ENCODE peak calls at places on chromosome 5, in seven cellular contexts. One of them, this sample, is unnamed.

GRCh38 chr5:52693279-52693678 is 94.4 kb upstream of the ITGA1 start:
- DNase-seq in trophoblast cell: no peak
- DNase-seq in H9: peak
- DNase-seq in mesendoderm: peak
- DNase-seq in H1: no peak
- DNase-seq in mesenchymal stem cell: peak
- DNase-seq in IMR-90: peak
- DNase-seq in this sample: no peak

GRCh38 chr5:137708796-137709559 is 26.9 kb downstream of the KLHL3 start:
- DNase-seq in H9: no peak
- DNase-seq in trophoblast cell: no peak
- DNase-seq in IMR-90: no peak
- DNase-seq in mesendoderm: no peak
- DNase-seq in H1: no peak
- DNase-seq in mesenchymal stem cell: no peak
- DNase-seq in this sample: no peak

GRCh38 chr5:125349432-125349831 is 603.0 kb upstream of the ZNF608 start:
- DNase-seq in trophoblast cell: no peak
- DNase-seq in mesendoderm: peak
- DNase-seq in mesenchymal stem cell: peak
- DNase-seq in H9: no peak
- DNase-seq in IMR-90: peak
- DNase-seq in H1: no peak
- DNase-seq in this sample: peak

GRCh38 chr5:143374496-143375217 is 28.8 kb downstream of the NR3C1 start:
- DNase-seq in mesendoderm: no peak
- DNase-seq in IMR-90: peak
- DNase-seq in H9: no peak
- DNase-seq in H1: no peak
- DNase-seq in mesenchymal stem cell: no peak
- DNase-seq in trophoblast cell: no peak
- DNase-seq in this sample: no peak

GRCh38 chr5:34452170-34452828 is 203.8 kb upstream of the RAI14 start:
- DNase-seq in H1: no peak
- DNase-seq in H9: no peak
- DNase-seq in IMR-90: peak
- DNase-seq in mesenchymal stem cell: peak
- DNase-seq in mesendoderm: peak
- DNase-seq in trophoblast cell: peak
- DNase-seq in this sample: no peak

GRCh38 chr5:116436674-116437350 is 137.8 kb downstream of the SEMA6A start:
- DNase-seq in trophoblast cell: no peak
- DNase-seq in mesendoderm: no peak
- DNase-seq in H9: no peak
- DNase-seq in H1: no peak
- DNase-seq in IMR-90: no peak
- DNase-seq in mesenchymal stem cell: no peak
- DNase-seq in this sample: no peak

GRCh38 chr5:157449011-157449723 is 10.8 kb upstream of the NIPAL4 start:
- DNase-seq in trophoblast cell: no peak
- DNase-seq in IMR-90: no peak
- DNase-seq in mesendoderm: no peak
- DNase-seq in H1: peak
- DNase-seq in mesenchymal stem cell: no peak
- DNase-seq in H9: peak
- DNase-seq in this sample: no peak

GRCh38 chr5:75681125-75681830 is 36.0 kb downstream of the POC5 start:
- DNase-seq in H9: no peak
- DNase-seq in mesenchymal stem cell: peak
- DNase-seq in IMR-90: peak
- DNase-seq in mesendoderm: peak
- DNase-seq in trophoblast cell: no peak
- DNase-seq in H1: no peak
- DNase-seq in this sample: no peak

GRCh38 chr5:119522841-119523240 is 70.5 kb downstream of the HSD17B4 start:
- DNase-seq in H9: no peak
- DNase-seq in mesenchymal stem cell: no peak
- DNase-seq in trophoblast cell: no peak
- DNase-seq in mesendoderm: no peak
- DNase-seq in IMR-90: no peak
- DNase-seq in H1: no peak
- DNase-seq in this sample: no peak

GRCh38 chr5:5164158-5164557 is 24.0 kb downstream of the ADAMTS16 start:
- DNase-seq in mesendoderm: no peak
- DNase-seq in IMR-90: no peak
- DNase-seq in mesenchymal stem cell: no peak
- DNase-seq in trophoblast cell: no peak
- DNase-seq in H1: no peak
- DNase-seq in H9: no peak
- DNase-seq in this sample: no peak

GRCh38 chr5:113607361-113607760 is 93.9 kb downstream of the YTHDC2 start:
- DNase-seq in trophoblast cell: no peak
- DNase-seq in mesendoderm: no peak
- DNase-seq in H1: no peak
- DNase-seq in IMR-90: no peak
- DNase-seq in mesenchymal stem cell: no peak
- DNase-seq in H9: no peak
- DNase-seq in this sample: no peak

GRCh38 chr5:113606298-113607134 is 93.0 kb downstream of the YTHDC2 start:
- DNase-seq in H9: peak
- DNase-seq in mesenchymal stem cell: peak
- DNase-seq in trophoblast cell: peak
- DNase-seq in mesendoderm: peak
- DNase-seq in H1: peak
- DNase-seq in IMR-90: peak
- DNase-seq in this sample: peak

GRCh38 chr5:113612060-113612496 is 98.6 kb downstream of the YTHDC2 start:
- DNase-seq in trophoblast cell: no peak
- DNase-seq in H9: no peak
- DNase-seq in H1: no peak
- DNase-seq in mesendoderm: peak
- DNase-seq in IMR-90: peak
- DNase-seq in mesenchymal stem cell: peak
- DNase-seq in this sample: peak

GRCh38 chr5:113608113-113608551 is 94.6 kb downstream of the YTHDC2 start:
- DNase-seq in mesenchymal stem cell: no peak
- DNase-seq in H9: no peak
- DNase-seq in mesendoderm: no peak
- DNase-seq in trophoblast cell: no peak
- DNase-seq in H1: no peak
- DNase-seq in IMR-90: peak
- DNase-seq in this sample: no peak
- H4K8ac ChIP-seq in mesenchymal stem cell: no peak
- H4K8ac ChIP-seq in H9: no peak
- H4K8ac ChIP-seq in mesendoderm: no peak
- H4K8ac ChIP-seq in trophoblast cell: no peak
- H4K8ac ChIP-seq in H1: no peak
- H4K8ac ChIP-seq in IMR-90: peak
- H4K8ac ChIP-seq in this sample: no peak

GRCh38 chr5:179270581-179271300 is 74.5 kb downstream of the ADAMTS2 start:
- DNase-seq in IMR-90: peak
- DNase-seq in H1: no peak
- DNase-seq in trophoblast cell: no peak
- DNase-seq in mesendoderm: no peak
- DNase-seq in H9: peak
- DNase-seq in mesenchymal stem cell: no peak
- DNase-seq in this sample: no peak
- H3K9ac ChIP-seq in IMR-90: peak
- H3K9ac ChIP-seq in H1: no peak
- H3K9ac ChIP-seq in trophoblast cell: no peak
- H3K9ac ChIP-seq in mesendoderm: no peak
- H3K9ac ChIP-seq in H9: no peak
- H3K9ac ChIP-seq in mesenchymal stem cell: peak
- H3K9ac ChIP-seq in this sample: peak

GRCh38 chr5:39501403-39501802 is 76.6 kb upstream of the DAB2 start:
- DNase-seq in mesenchymal stem cell: peak
- DNase-seq in H1: no peak
- DNase-seq in IMR-90: peak
- DNase-seq in H9: no peak
- DNase-seq in trophoblast cell: peak
- DNase-seq in mesendoderm: no peak
- DNase-seq in this sample: no peak

GRCh38 chr5:39500656-39501295 is 76.0 kb upstream of the DAB2 start:
- DNase-seq in trophoblast cell: no peak
- DNase-seq in mesenchymal stem cell: no peak
- DNase-seq in H1: no peak
- DNase-seq in mesendoderm: no peak
- DNase-seq in H9: no peak
- DNase-seq in IMR-90: peak
- DNase-seq in this sample: no peak

GRCh38 chr5:39505751-39506150 is 81.0 kb upstream of the DAB2 start:
- DNase-seq in trophoblast cell: no peak
- DNase-seq in H9: no peak
- DNase-seq in mesendoderm: no peak
- DNase-seq in IMR-90: no peak
- DNase-seq in H1: no peak
- DNase-seq in mesenchymal stem cell: no peak
- DNase-seq in this sample: no peak

GRCh38 chr5:39502704-39503103 is 77.9 kb upstream of the DAB2 start:
- DNase-seq in mesenchymal stem cell: no peak
- DNase-seq in trophoblast cell: no peak
- DNase-seq in H9: no peak
- DNase-seq in H1: no peak
- DNase-seq in mesendoderm: no peak
- DNase-seq in IMR-90: no peak
- DNase-seq in this sample: no peak

GRCh38 chr5:39503148-39503547 is 78.4 kb upstream of the DAB2 start:
- DNase-seq in mesendoderm: no peak
- DNase-seq in trophoblast cell: no peak
- DNase-seq in H1: no peak
- DNase-seq in mesenchymal stem cell: peak
- DNase-seq in H9: no peak
- DNase-seq in IMR-90: peak
- DNase-seq in this sample: no peak
- H4K8ac ChIP-seq in mesendoderm: no peak
- H4K8ac ChIP-seq in trophoblast cell: no peak
- H4K8ac ChIP-seq in H1: no peak
- H4K8ac ChIP-seq in mesenchymal stem cell: no peak
- H4K8ac ChIP-seq in H9: no peak
- H4K8ac ChIP-seq in IMR-90: peak
- H4K8ac ChIP-seq in this sample: no peak

GRCh38 chr5:178627259-178627598 is 379 bp upstream of the CLK4 start:
- DNase-seq in mesendoderm: peak
- DNase-seq in H9: no peak
- DNase-seq in IMR-90: no peak
- DNase-seq in mesenchymal stem cell: no peak
- DNase-seq in H1: no peak
- DNase-seq in trophoblast cell: no peak
- DNase-seq in this sample: no peak

GRCh38 chr5:178625679-178626483 is 969 bp downstream of the CLK4 start:
- DNase-seq in mesendoderm: no peak
- DNase-seq in IMR-90: no peak
- DNase-seq in H9: no peak
- DNase-seq in trophoblast cell: no peak
- DNase-seq in H1: no peak
- DNase-seq in mesenchymal stem cell: peak
- DNase-seq in this sample: no peak

GRCh38 chr5:178632305-178632704 is 5.5 kb upstream of the CLK4 start:
- DNase-seq in trophoblast cell: no peak
- DNase-seq in IMR-90: no peak
- DNase-seq in H9: no peak
- DNase-seq in mesendoderm: no peak
- DNase-seq in mesenchymal stem cell: no peak
- DNase-seq in H1: no peak
- DNase-seq in this sample: no peak

GRCh38 chr5:178626484-178627258 is at the start of gene CLK4:
- DNase-seq in H1: peak
- DNase-seq in trophoblast cell: peak
- DNase-seq in IMR-90: peak
- DNase-seq in H9: peak
- DNase-seq in mesendoderm: peak
- DNase-seq in mesenchymal stem cell: peak
- DNase-seq in this sample: peak

GRCh38 chr5:178630475-178630930 is 3.7 kb upstream of the CLK4 start:
- DNase-seq in trophoblast cell: peak
- DNase-seq in H9: no peak
- DNase-seq in mesenchymal stem cell: peak
- DNase-seq in H1: no peak
- DNase-seq in mesendoderm: no peak
- DNase-seq in IMR-90: peak
- DNase-seq in this sample: no peak
- H3K9ac ChIP-seq in trophoblast cell: no peak
- H3K9ac ChIP-seq in H9: no peak
- H3K9ac ChIP-seq in mesenchymal stem cell: no peak
- H3K9ac ChIP-seq in H1: no peak
- H3K9ac ChIP-seq in mesendoderm: no peak
- H3K9ac ChIP-seq in IMR-90: no peak
- H3K9ac ChIP-seq in this sample: no peak

GRCh38 chr5:122300374-122300773 is 11.7 kb upstream of the SNCAIP start:
- DNase-seq in IMR-90: no peak
- DNase-seq in H9: no peak
- DNase-seq in mesenchymal stem cell: no peak
- DNase-seq in trophoblast cell: no peak
- DNase-seq in mesendoderm: peak
- DNase-seq in H1: no peak
- DNase-seq in this sample: no peak

GRCh38 chr5:122297587-122298298 is 14.3 kb upstream of the SNCAIP start:
- DNase-seq in H1: no peak
- DNase-seq in trophoblast cell: no peak
- DNase-seq in H9: no peak
- DNase-seq in mesendoderm: no peak
- DNase-seq in mesenchymal stem cell: no peak
- DNase-seq in IMR-90: no peak
- DNase-seq in this sample: no peak

GRCh38 chr5:122295138-122295537 is 16.9 kb upstream of the SNCAIP start:
- DNase-seq in H9: peak
- DNase-seq in mesendoderm: peak
- DNase-seq in H1: no peak
- DNase-seq in mesenchymal stem cell: no peak
- DNase-seq in trophoblast cell: peak
- DNase-seq in IMR-90: no peak
- DNase-seq in this sample: no peak

GRCh38 chr5:122306461-122306860 is 5.6 kb upstream of the SNCAIP start:
- DNase-seq in trophoblast cell: no peak
- DNase-seq in H9: no peak
- DNase-seq in mesenchymal stem cell: no peak
- DNase-seq in H1: no peak
- DNase-seq in mesendoderm: peak
- DNase-seq in IMR-90: no peak
- DNase-seq in this sample: no peak

DNA sequence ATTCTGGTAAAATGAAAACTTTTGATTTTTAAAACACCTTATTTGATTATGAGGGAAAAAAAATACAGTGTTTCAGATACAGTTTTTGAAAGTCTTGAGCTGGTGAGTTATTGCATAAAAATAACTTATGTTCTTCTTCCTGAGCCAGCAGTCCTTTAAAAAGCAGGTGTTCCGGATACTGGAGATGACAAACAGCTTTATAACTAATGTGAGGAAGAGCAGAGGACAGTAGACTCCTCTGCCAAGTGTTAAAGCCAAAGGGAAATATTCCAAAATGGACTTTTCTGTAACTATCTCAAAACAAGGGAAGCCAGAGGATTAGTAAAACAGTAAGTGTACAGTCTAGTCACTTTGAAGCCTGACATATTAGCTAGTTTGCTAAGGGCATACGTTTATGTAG is 11.1 kb upstream of the SNCAIP start:
- DNase-seq in trophoblast cell: no peak
- DNase-seq in H9: no peak
- DNase-seq in H1: no peak
- DNase-seq in mesendoderm: no peak
- DNase-seq in IMR-90: no peak
- DNase-seq in mesenchymal stem cell: no peak
- DNase-seq in this sample: no peak
- H4K8ac ChIP-seq in trophoblast cell: no peak
- H4K8ac ChIP-seq in H9: no peak
- H4K8ac ChIP-seq in H1: no peak
- H4K8ac ChIP-seq in mesendoderm: no peak
- H4K8ac ChIP-seq in IMR-90: no peak
- H4K8ac ChIP-seq in mesenchymal stem cell: no peak
- H4K8ac ChIP-seq in this sample: no peak

This sample was measured in neuronal stem cell.